ENCODE peak calls at places on chromosomes 4 and X, in nine cellular contexts. U, X, A, M, E, N, I, Y and R are unnamed samples.
A peak's percentile ranks its signal among the peaks of the same experiment; 100 is the strongest.

GRCh38 chr4:105543881-105544280 is 8.5 kb upstream of the ARHGEF38 start:
- DNase-seq in Y (no peak), A (no peak), M (no peak), U (no peak), E (no peak), X (no peak), I (no peak), N (no peak), R (no peak)

GRCh38 chr4:1169171-1169671 is 3.2 kb downstream of the SPON2 start:
- DNase-seq in U (no peak), Y (no peak), I (peak; percentile 63), N (no peak), M (no peak), E (no peak), A (no peak), X (no peak), R (no peak)

GRCh38 chr4:10482913-10483312 is 25.7 kb upstream of the ZNF518B start:
- DNase-seq in E (peak; percentile 11), U (no peak), I (no peak), X (no peak), A (no peak), N (no peak), Y (no peak), M (no peak), R (no peak)

GRCh38 chr4:6196871-6197270 is 3.5 kb downstream of the JAKMIP1 start:
- DNase-seq in A (no peak), E (no peak), I (no peak), N (no peak), X (no peak), M (no peak), Y (no peak), U (no peak), R (no peak)

GRCh38 chr4:128916832-128917231 is 107.3 kb downstream of the JADE1 start:
- DNase-seq in N (peak; percentile 84), X (no peak), E (peak; percentile 58), M (peak; percentile 32), I (no peak), A (no peak), Y (no peak), U (no peak), R (no peak)

GRCh38 chr4:17120761-17121160 is 222.3 kb upstream of the LDB2 start:
- DNase-seq in N (no peak), Y (no peak), I (no peak), E (no peak), U (peak; percentile 18), M (no peak), A (no peak), X (no peak), R (no peak)

GRCh38 chrX:43493751-43494150 is 162.3 kb upstream of the MAOA start:
- DNase-seq in E (no peak), X (no peak), U (no peak), M (no peak), A (no peak), N (no peak), I (no peak), Y (no peak), R (no peak)

GRCh38 chr4:113468165-113469022 is 293.1 kb downstream of the CAMK2D start:
- DNase-seq in E (peak; percentile 96), M (peak; percentile 76), Y (peak; percentile 92), A (peak; percentile 19), X (peak; percentile 92), I (peak; percentile 91), N (no peak), U (peak; percentile 100), R (peak; percentile 93)

GRCh38 chr4:24915121-24915922 is 2.5 kb upstream of the CCDC149 start:
- DNase-seq in Y (no peak), M (no peak), A (no peak), E (no peak), U (no peak), I (no peak), N (no peak), X (no peak), R (no peak)

GRCh38 chr4:81454953-81455352 is 16.8 kb downstream of the RASGEF1B start:
- DNase-seq in I (no peak), N (no peak), E (no peak), X (no peak), M (no peak), U (no peak), A (no peak), Y (no peak), R (no peak)

GRCh38 chr4:92825186-92825715 is 521.5 kb downstream of the GRID2 start:
- DNase-seq in A (no peak), M (no peak), Y (no peak), U (no peak), X (no peak), N (no peak), E (no peak), I (no peak), R (no peak)

GRCh38 chrX:70026851-70027200 is 22.9 kb downstream of the AWAT2 start:
- DNase-seq in A (no peak), E (no peak), M (no peak), Y (no peak), N (no peak), X (no peak), U (no peak), I (no peak), R (no peak)

GRCh38 chr4:118288097-118288496 is 64.7 kb downstream of the PRSS12 start:
- DNase-seq in A (no peak), I (no peak), U (peak; percentile 97), E (no peak), N (no peak), Y (no peak), X (no peak), M (no peak), R (no peak)
- H3K27ac ChIP-seq in A (no peak overlapping the region), I (no peak overlapping the region), U (peak overlapping the region; percentile 73), E (no peak overlapping the region), N (no peak overlapping the region), Y (no peak overlapping the region), X (no peak overlapping the region), M (no peak overlapping the region), R (no peak overlapping the region)

GRCh38 chr4:80017125-80017854 is 55.7 kb downstream of the ANTXR2 start:
- DNase-seq in E (no peak), M (no peak), A (no peak), I (no peak), Y (peak; percentile 46), U (peak; percentile 96), X (no peak), N (no peak), R (no peak)
- H3K27ac ChIP-seq in E (no peak overlapping the region), M (no peak overlapping the region), A (no peak overlapping the region), I (no peak overlapping the region), Y (no peak overlapping the region), U (peak overlapping the region; percentile 92), X (no peak overlapping the region), N (no peak overlapping the region), R (no peak overlapping the region)

GRCh38 chr4:138055890-138056289 is 186.3 kb downstream of the SLC7A11 start:
- DNase-seq in N (no peak), M (no peak), E (no peak), A (no peak), U (peak; percentile 66), Y (no peak), X (no peak), I (no peak), R (no peak)

GRCh38 chr4:138050601-138051000 is 191.5 kb downstream of the SLC7A11 start:
- DNase-seq in M (no peak), Y (no peak), A (no peak), U (no peak), N (no peak), E (no peak), I (no peak), X (no peak), R (no peak)

GRCh38 chr4:138051157-138051556 is 191.0 kb downstream of the SLC7A11 start:
- DNase-seq in E (no peak), U (peak; percentile 79), X (no peak), Y (no peak), M (no peak), I (no peak), N (no peak), A (no peak), R (no peak)

GRCh38 chr4:138053601-138054322 is 188.4 kb downstream of the SLC7A11 start:
- DNase-seq in M (no peak), U (peak; percentile 94), I (no peak), A (no peak), E (no peak), Y (peak; percentile 74), X (no peak), N (no peak), R (no peak)

GRCh38 chr4:138056541-138056940 is 185.6 kb downstream of the SLC7A11 start:
- DNase-seq in M (no peak), E (no peak), N (no peak), A (no peak), Y (peak; percentile 40), U (no peak), X (no peak), I (no peak), R (no peak)
- H3K27ac ChIP-seq in M (no peak overlapping the region), E (no peak overlapping the region), N (no peak overlapping the region), A (no peak overlapping the region), Y (no peak overlapping the region), U (peak overlapping the region; percentile 80), X (no peak overlapping the region), I (no peak overlapping the region), R (no peak overlapping the region)

GRCh38 chr4:141058739-141059507 is 74.3 kb downstream of the RNF150 start:
- DNase-seq in M (no peak), X (no peak), N (no peak), A (no peak), E (no peak), I (no peak), Y (no peak), U (peak; percentile 94), R (no peak)
- H3K27ac ChIP-seq in M (no peak overlapping the region), X (no peak overlapping the region), N (no peak overlapping the region), A (no peak overlapping the region), E (peak overlapping the region; percentile 14), I (no peak overlapping the region), Y (no peak overlapping the region), U (peak overlapping the region; percentile 62), R (no peak overlapping the region)